ENCODE peak calls at places on chromosomes 5 and 9, in nine cellular contexts. J is neural progenitor cell, G is PC-3, C is progenitor cell of endocrine pancreas, A is neural crest cell, W is A549, Z is right lobe of liver, L is lower lobe of right lung, D is GM12865. I is an unnamed sample.

GRCh38 chr5:1227669-1228068 is 2.5 kb downstream of the SLC6A18 start:
- DNase-seq in Z (no peak), L (no peak), G (peak), W (no peak), D (no peak), C (no peak), A (no peak), J (no peak), I (no peak)

GRCh38 chr5:55986931-55987330 is 7.8 kb downstream of the IL6ST start:
- DNase-seq in W (no peak), G (no peak), Z (no peak), C (no peak), L (no peak), J (no peak), D (no peak), A (no peak), I (no peak)

GRCh38 chr5:78696637-78697036 is 48.1 kb upstream of the LHFPL2 start:
- DNase-seq in A (no peak), D (no peak), J (no peak), C (no peak), Z (no peak), W (no peak), L (no peak), G (no peak), I (no peak)

GRCh38 chr9:94181782-94182181 is 77.3 kb upstream of the ZNF169 start:
- DNase-seq in J (no peak), G (no peak), C (no peak), L (no peak), D (no peak), Z (no peak), A (no peak), W (no peak), I (no peak)

GRCh38 chr9:69036319-69036718 is 767 bp downstream of the FXN start:
- DNase-seq in Z (peak), C (no peak), D (peak), G (peak), A (no peak), J (peak), W (peak), L (no peak), I (peak)

GRCh38 chr5:170333161-170333909 is 35.8 kb upstream of the LCP2 start:
- DNase-seq in C (no peak), G (no peak), W (no peak), A (peak), D (peak), L (peak), Z (no peak), J (peak), I (no peak)

GRCh38 chr5:114101153-114101552 is 260.7 kb upstream of the KCNN2 start:
- DNase-seq in W (peak), G (peak), J (peak), D (peak), L (no peak), C (no peak), Z (no peak), A (no peak), I (no peak)

GRCh38 chr5:58156977-58157701 is 302.7 kb downstream of the PLK2 start:
- DNase-seq in C (no peak), Z (no peak), J (peak), D (peak), G (no peak), L (no peak), W (no peak), A (no peak), I (no peak)

GRCh38 chr9:38356851-38357250 is 35.7 kb upstream of the ALDH1B1 start:
- DNase-seq in C (no peak), L (no peak), Z (peak), D (no peak), J (no peak), W (no peak), G (no peak), A (no peak), I (no peak)

GRCh38 chr9:132531187-132531586 is 51.2 kb upstream of the BARHL1 start:
- DNase-seq in C (no peak), A (no peak), G (no peak), J (peak), D (no peak), Z (no peak), W (no peak), L (no peak), I (no peak)

GRCh38 chr9:88936668-88937067 is 54.6 kb upstream of the S1PR3 start:
- DNase-seq in G (no peak), C (no peak), Z (no peak), J (no peak), W (no peak), D (no peak), L (no peak), A (no peak), I (no peak)

GRCh38 chr9:97425992-97426336 is 14.1 kb downstream of the TDRD7 start:
- DNase-seq in G (peak), W (no peak), L (no peak), J (no peak), D (no peak), C (no peak), Z (no peak), A (no peak), I (no peak)

GRCh38 chr5:166772770-166773169 is 1518.7 kb upstream of the WWC1 start:
- DNase-seq in A (no peak), G (peak), L (no peak), W (no peak), Z (no peak), C (no peak), J (no peak), D (no peak), I (no peak)

GRCh38 chr9:27664136-27664819 is 91.0 kb upstream of the C9orf72 start:
- DNase-seq in Z (no peak), L (no peak), W (no peak), C (no peak), D (no peak), J (no peak), G (no peak), A (no peak), I (no peak)

GRCh38 chr5:89851911-89852310 is 557.6 kb downstream of the CETN3 start:
- DNase-seq in C (no peak), G (no peak), Z (no peak), W (no peak), A (no peak), L (no peak), D (no peak), J (no peak), I (no peak)

GRCh38 chr9:93149361-93149760 is 15.3 kb upstream of the NINJ1 start:
- DNase-seq in A (no peak), C (no peak), D (no peak), G (peak), Z (no peak), W (no peak), L (no peak), J (no peak), I (no peak)

GRCh38 chr5:101728933-101729332 is 567.2 kb downstream of the SLCO4C1 start:
- DNase-seq in C (no peak), G (no peak), L (no peak), Z (no peak), J (peak), A (no peak), W (no peak), D (peak), I (no peak)

GRCh38 chr5:14004598-14005394 is 60.3 kb upstream of the DNAH5 start:
- DNase-seq in L (no peak), G (no peak), W (no peak), C (no peak), Z (no peak), A (no peak), D (no peak), J (no peak), I (no peak)

GRCh38 chr5:13997514-13997913 is 53.0 kb upstream of the DNAH5 start:
- DNase-seq in Z (no peak), D (no peak), A (no peak), W (no peak), J (no peak), L (no peak), C (no peak), G (no peak), I (no peak)

GRCh38 chr5:14008819-14009311 is 64.4 kb upstream of the DNAH5 start:
- DNase-seq in W (no peak), A (no peak), D (no peak), Z (peak), G (peak), C (no peak), J (no peak), L (peak), I (no peak)

GRCh38 chr5:14006823-14007510 is 62.5 kb upstream of the DNAH5 start:
- DNase-seq in L (no peak), A (no peak), C (no peak), J (no peak), Z (no peak), D (no peak), G (peak), W (no peak), I (no peak)

GRCh38 chr5:14003513-14003912 is 59.0 kb upstream of the DNAH5 start:
- DNase-seq in D (no peak), W (no peak), C (no peak), G (no peak), Z (no peak), A (no peak), J (no peak), L (no peak), I (no peak)
- TF ChIP-seq CTCF in D (no peak), W (no peak), C (no peak), G (no peak), Z (no peak), A (no peak), J (no peak), L (no peak), I (no peak)

DNA sequence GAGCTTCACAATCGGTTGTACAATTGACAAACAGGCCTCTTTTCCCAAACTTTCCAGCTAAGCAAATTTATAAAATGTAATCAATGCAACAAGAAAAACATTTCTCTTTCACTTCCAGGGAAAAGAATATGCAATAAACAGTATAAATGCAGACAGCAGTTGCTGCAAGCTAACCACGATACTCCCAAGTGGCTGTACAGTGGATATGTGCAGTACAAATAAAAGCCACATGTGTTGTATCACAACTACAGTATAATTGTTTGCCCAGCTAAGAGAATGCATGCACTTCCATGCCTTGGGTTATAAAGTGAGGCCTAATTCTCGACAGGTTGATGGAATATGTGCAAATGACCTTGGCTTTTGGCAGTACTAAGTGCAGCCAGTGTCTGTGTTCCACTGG is 16.7 kb upstream of the PDCL start:
- DNase-seq in A (no peak), L (no peak), Z (no peak), C (no peak), D (no peak), G (no peak), W (no peak), J (no peak), I (no peak)
- TF ChIP-seq CTCF in A (no peak), L (no peak), Z (no peak), C (no peak), D (no peak), G (no peak), W (no peak), J (no peak), I (no peak)

GRCh38 chr9:134809296-134809695 is 71.3 kb upstream of the FCN2 start:
- DNase-seq in Z (no peak), W (no peak), L (no peak), J (no peak), A (no peak), D (no peak), G (no peak), C (no peak), I (no peak)
- TF ChIP-seq CTCF in Z (no peak), W (no peak), L (no peak), J (no peak), A (no peak), D (no peak), G (no peak), C (no peak), I (no peak)

GRCh38 chr5:24110019-24110615 is 534.7 kb downstream of the CDH10 start:
- DNase-seq in J (peak), C (no peak), A (no peak), L (no peak), Z (no peak), D (no peak), G (peak), W (peak), I (no peak)
- TF ChIP-seq CTCF in J (peak), C (peak), A (peak), L (peak), Z (peak), D (peak), G (peak), W (peak), I (peak)

GRCh38 chr9:2230362-2230761 is 215.2 kb downstream of the SMARCA2 start:
- DNase-seq in J (no peak), D (no peak), A (no peak), Z (no peak), C (no peak), L (no peak), W (no peak), G (no peak), I (no peak)
- TF ChIP-seq CTCF in J (no peak), D (no peak), A (no peak), Z (no peak), C (no peak), L (no peak), W (no peak), G (no peak), I (no peak)

DNA sequence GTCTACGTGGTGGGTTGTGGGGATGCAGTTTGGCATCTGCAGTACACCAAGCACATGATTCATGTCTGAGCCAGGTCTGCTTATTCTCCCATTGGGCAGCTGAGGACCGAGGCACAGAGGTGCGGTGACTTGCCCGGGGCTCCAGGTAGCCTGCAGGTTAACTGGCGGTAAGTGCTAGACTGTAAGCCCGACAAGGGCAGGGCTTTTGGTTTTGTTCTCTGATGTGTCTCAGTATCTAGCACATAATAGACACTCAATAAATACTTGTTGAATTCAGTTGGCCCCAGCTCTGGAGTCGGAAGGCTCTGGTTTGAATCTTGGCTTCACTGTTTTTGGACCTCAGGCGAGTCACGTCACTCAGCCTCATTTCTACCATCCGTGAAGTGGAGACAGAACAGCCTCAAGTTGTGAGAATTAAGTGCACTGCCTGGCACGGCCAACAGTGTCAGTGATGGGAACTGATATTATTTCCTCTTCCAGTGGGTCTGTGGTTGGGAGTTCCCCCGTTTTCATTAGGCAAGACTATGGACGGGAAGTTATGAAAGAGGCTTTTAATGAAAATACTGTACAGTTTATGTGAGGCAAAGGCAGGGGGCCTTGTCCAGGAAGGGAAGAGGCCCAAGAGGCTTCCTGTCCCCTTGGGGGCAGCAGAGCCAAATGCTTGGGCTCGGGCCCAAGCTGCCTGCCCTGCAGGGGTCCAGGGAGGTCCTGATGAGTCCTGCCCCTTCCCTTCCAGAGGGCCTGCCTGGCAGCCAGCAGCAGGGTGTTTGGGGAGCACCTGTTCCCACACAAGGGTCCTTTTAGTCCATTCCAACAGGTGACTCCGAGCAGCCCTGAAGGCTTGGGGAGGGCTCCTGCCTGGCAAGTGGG is 3.3 kb downstream of the PRELID1 start:
- DNase-seq in D (peak), W (no peak), C (no peak), L (no peak), A (no peak), Z (no peak), G (no peak), J (no peak), I (no peak)
- TF ChIP-seq CTCF in D (no peak), W (no peak), C (no peak), L (peak), A (no peak), Z (no peak), G (no peak), J (peak), I (no peak)

GRCh38 chr5:176619203-176619568 is 9.2 kb upstream of the GPRIN1 start:
- DNase-seq in A (peak), D (peak), C (peak), W (peak), Z (no peak), G (no peak), J (peak), L (peak), I (peak)
- TF ChIP-seq CTCF in A (peak), D (peak), C (peak), W (peak), Z (no peak), G (no peak), J (peak), L (no peak), I (peak)

I was measured in GM10248.